ENCODE peak calls at places on chromosomes 6 and 20, in ten cellular contexts. One of them, this sample, is unnamed.

GRCh38 chr6:157253017-157253416 is 70.3 kb downstream of the TMEM242 start:
- DNase-seq in brain microvascular endothelial cell: no peak
- DNase-seq in fibroblast of pulmonary artery: peak
- DNase-seq in nephron progenitor cell: no peak
- DNase-seq in epithelial cell of proximal tubule: no peak
- DNase-seq in GM23338: no peak
- DNase-seq in SK-N-SH: no peak
- DNase-seq in cardiac muscle cell: no peak
- DNase-seq in psoas muscle: no peak
- DNase-seq in IMR-90: no peak
- DNase-seq in this sample: no peak

GRCh38 chr6:36339156-36339555 is 2.5 kb upstream of the BNIP5 start:
- DNase-seq in brain microvascular endothelial cell: no peak
- DNase-seq in fibroblast of pulmonary artery: no peak
- DNase-seq in nephron progenitor cell: no peak
- DNase-seq in epithelial cell of proximal tubule: no peak
- DNase-seq in GM23338: no peak
- DNase-seq in SK-N-SH: no peak
- DNase-seq in cardiac muscle cell: no peak
- DNase-seq in psoas muscle: no peak
- DNase-seq in IMR-90: no peak
- DNase-seq in this sample: no peak

GRCh38 chr20:63330940-63331339 is 30.2 kb downstream of the CHRNA4 start:
- DNase-seq in brain microvascular endothelial cell: no peak
- DNase-seq in fibroblast of pulmonary artery: no peak
- DNase-seq in nephron progenitor cell: no peak
- DNase-seq in epithelial cell of proximal tubule: no peak
- DNase-seq in GM23338: peak
- DNase-seq in SK-N-SH: no peak
- DNase-seq in cardiac muscle cell: no peak
- DNase-seq in psoas muscle: peak
- DNase-seq in IMR-90: no peak
- DNase-seq in this sample: no peak

GRCh38 chr6:146028835-146029572 is at the start of gene GRM1:
- DNase-seq in brain microvascular endothelial cell: no peak
- DNase-seq in fibroblast of pulmonary artery: no peak
- DNase-seq in nephron progenitor cell: no peak
- DNase-seq in epithelial cell of proximal tubule: no peak
- DNase-seq in GM23338: peak
- DNase-seq in SK-N-SH: peak
- DNase-seq in cardiac muscle cell: no peak
- DNase-seq in psoas muscle: no peak
- DNase-seq in IMR-90: no peak
- DNase-seq in this sample: no peak

GRCh38 chr6:14682821-14683220 is 563.0 kb upstream of the JARID2 start:
- DNase-seq in brain microvascular endothelial cell: no peak
- DNase-seq in fibroblast of pulmonary artery: peak
- DNase-seq in nephron progenitor cell: no peak
- DNase-seq in epithelial cell of proximal tubule: no peak
- DNase-seq in GM23338: no peak
- DNase-seq in SK-N-SH: no peak
- DNase-seq in cardiac muscle cell: no peak
- DNase-seq in psoas muscle: no peak
- DNase-seq in IMR-90: peak
- DNase-seq in this sample: no peak

GRCh38 chr20:2696646-2697045 is 4.1 kb downstream of the EBF4 start:
- DNase-seq in brain microvascular endothelial cell: no peak
- DNase-seq in fibroblast of pulmonary artery: no peak
- DNase-seq in nephron progenitor cell: no peak
- DNase-seq in epithelial cell of proximal tubule: no peak
- DNase-seq in GM23338: no peak
- DNase-seq in SK-N-SH: no peak
- DNase-seq in cardiac muscle cell: no peak
- DNase-seq in psoas muscle: no peak
- DNase-seq in IMR-90: no peak
- DNase-seq in this sample: no peak

GRCh38 chr6:11969092-11969491 is 43.0 kb upstream of the HIVEP1 start:
- DNase-seq in brain microvascular endothelial cell: peak
- DNase-seq in fibroblast of pulmonary artery: peak
- DNase-seq in nephron progenitor cell: no peak
- DNase-seq in epithelial cell of proximal tubule: no peak
- DNase-seq in GM23338: no peak
- DNase-seq in SK-N-SH: no peak
- DNase-seq in cardiac muscle cell: no peak
- DNase-seq in psoas muscle: no peak
- DNase-seq in IMR-90: peak
- DNase-seq in this sample: no peak

GRCh38 chr20:44309763-44310663 is 989 bp downstream of the FITM2 start:
- DNase-seq in brain microvascular endothelial cell: peak
- DNase-seq in fibroblast of pulmonary artery: peak
- DNase-seq in nephron progenitor cell: no peak
- DNase-seq in epithelial cell of proximal tubule: no peak
- DNase-seq in GM23338: peak
- DNase-seq in SK-N-SH: no peak
- DNase-seq in cardiac muscle cell: peak
- DNase-seq in psoas muscle: peak
- DNase-seq in IMR-90: peak
- DNase-seq in this sample: no peak

GRCh38 chr20:51631011-51631950 is 88.8 kb upstream of the NFATC2 start:
- DNase-seq in brain microvascular endothelial cell: peak
- DNase-seq in fibroblast of pulmonary artery: peak
- DNase-seq in nephron progenitor cell: no peak
- DNase-seq in epithelial cell of proximal tubule: peak
- DNase-seq in GM23338: no peak
- DNase-seq in SK-N-SH: peak
- DNase-seq in cardiac muscle cell: no peak
- DNase-seq in psoas muscle: peak
- DNase-seq in IMR-90: peak
- DNase-seq in this sample: peak

GRCh38 chr6:44100088-44100550 is 27.1 kb downstream of the MRPL14 start:
- DNase-seq in brain microvascular endothelial cell: peak
- DNase-seq in fibroblast of pulmonary artery: peak
- DNase-seq in nephron progenitor cell: no peak
- DNase-seq in epithelial cell of proximal tubule: no peak
- DNase-seq in GM23338: peak
- DNase-seq in SK-N-SH: peak
- DNase-seq in cardiac muscle cell: peak
- DNase-seq in psoas muscle: no peak
- DNase-seq in IMR-90: peak
- DNase-seq in this sample: peak

GRCh38 chr20:25236450-25237304 is 11.2 kb upstream of the PYGB start:
- DNase-seq in brain microvascular endothelial cell: no peak
- DNase-seq in fibroblast of pulmonary artery: no peak
- DNase-seq in nephron progenitor cell: no peak
- DNase-seq in epithelial cell of proximal tubule: no peak
- DNase-seq in GM23338: no peak
- DNase-seq in SK-N-SH: no peak
- DNase-seq in cardiac muscle cell: no peak
- DNase-seq in psoas muscle: no peak
- DNase-seq in IMR-90: no peak
- DNase-seq in this sample: no peak

GRCh38 chr6:138287144-138287955 is 69.1 kb upstream of the PBOV1 start:
- DNase-seq in brain microvascular endothelial cell: peak
- DNase-seq in fibroblast of pulmonary artery: peak
- DNase-seq in nephron progenitor cell: peak
- DNase-seq in epithelial cell of proximal tubule: no peak
- DNase-seq in GM23338: peak
- DNase-seq in SK-N-SH: peak
- DNase-seq in cardiac muscle cell: peak
- DNase-seq in psoas muscle: no peak
- DNase-seq in IMR-90: no peak
- DNase-seq in this sample: peak

GRCh38 chr20:57381596-57382503 is 9.3 kb upstream of the RBM38 start:
- DNase-seq in brain microvascular endothelial cell: peak
- DNase-seq in fibroblast of pulmonary artery: peak
- DNase-seq in nephron progenitor cell: peak
- DNase-seq in epithelial cell of proximal tubule: no peak
- DNase-seq in GM23338: peak
- DNase-seq in SK-N-SH: peak
- DNase-seq in cardiac muscle cell: peak
- DNase-seq in psoas muscle: peak
- DNase-seq in IMR-90: peak
- DNase-seq in this sample: peak

GRCh38 chr20:17680836-17681740 is 954 bp downstream of the RRBP1 start:
- DNase-seq in brain microvascular endothelial cell: peak
- DNase-seq in fibroblast of pulmonary artery: peak
- DNase-seq in nephron progenitor cell: peak
- DNase-seq in epithelial cell of proximal tubule: no peak
- DNase-seq in GM23338: peak
- DNase-seq in SK-N-SH: peak
- DNase-seq in cardiac muscle cell: peak
- DNase-seq in psoas muscle: peak
- DNase-seq in IMR-90: peak
- DNase-seq in this sample: peak

GRCh38 chr6:110270166-110270565 is 88.0 kb downstream of the METTL24 start:
- DNase-seq in brain microvascular endothelial cell: no peak
- DNase-seq in fibroblast of pulmonary artery: no peak
- DNase-seq in nephron progenitor cell: no peak
- DNase-seq in epithelial cell of proximal tubule: no peak
- DNase-seq in GM23338: peak
- DNase-seq in SK-N-SH: no peak
- DNase-seq in cardiac muscle cell: no peak
- DNase-seq in psoas muscle: no peak
- DNase-seq in IMR-90: peak
- DNase-seq in this sample: no peak

GRCh38 chr6:114634016-114634415 is 291.2 kb upstream of the HS3ST5 start:
- DNase-seq in brain microvascular endothelial cell: no peak
- DNase-seq in fibroblast of pulmonary artery: no peak
- DNase-seq in nephron progenitor cell: no peak
- DNase-seq in epithelial cell of proximal tubule: no peak
- DNase-seq in GM23338: no peak
- DNase-seq in SK-N-SH: no peak
- DNase-seq in cardiac muscle cell: no peak
- DNase-seq in psoas muscle: no peak
- DNase-seq in IMR-90: no peak
- DNase-seq in this sample: no peak

GRCh38 chr20:15656124-15656523 is 917.1 kb downstream of the KIF16B start:
- DNase-seq in brain microvascular endothelial cell: no peak
- DNase-seq in fibroblast of pulmonary artery: no peak
- DNase-seq in nephron progenitor cell: no peak
- DNase-seq in epithelial cell of proximal tubule: no peak
- DNase-seq in GM23338: no peak
- DNase-seq in SK-N-SH: no peak
- DNase-seq in cardiac muscle cell: no peak
- DNase-seq in psoas muscle: no peak
- DNase-seq in IMR-90: peak
- DNase-seq in this sample: no peak

GRCh38 chr20:45701104-45701503 is 734 bp upstream of the WFDC13 start:
- DNase-seq in brain microvascular endothelial cell: no peak
- DNase-seq in fibroblast of pulmonary artery: no peak
- DNase-seq in nephron progenitor cell: no peak
- DNase-seq in epithelial cell of proximal tubule: no peak
- DNase-seq in GM23338: no peak
- DNase-seq in SK-N-SH: no peak
- DNase-seq in cardiac muscle cell: no peak
- DNase-seq in psoas muscle: no peak
- DNase-seq in IMR-90: no peak
- DNase-seq in this sample: no peak

GRCh38 chr6:112029045-112029822 is 24.7 kb upstream of the CCN6 start:
- DNase-seq in brain microvascular endothelial cell: peak
- DNase-seq in fibroblast of pulmonary artery: peak
- DNase-seq in nephron progenitor cell: peak
- DNase-seq in epithelial cell of proximal tubule: no peak
- DNase-seq in GM23338: peak
- DNase-seq in SK-N-SH: peak
- DNase-seq in cardiac muscle cell: peak
- DNase-seq in psoas muscle: peak
- DNase-seq in IMR-90: peak
- DNase-seq in this sample: peak
- TF ChIP-seq CTCF in brain microvascular endothelial cell: peak
- TF ChIP-seq CTCF in fibroblast of pulmonary artery: peak
- TF ChIP-seq CTCF in nephron progenitor cell: peak
- TF ChIP-seq CTCF in epithelial cell of proximal tubule: peak
- TF ChIP-seq CTCF in GM23338: peak
- TF ChIP-seq CTCF in SK-N-SH: peak
- TF ChIP-seq CTCF in cardiac muscle cell: peak
- TF ChIP-seq CTCF in psoas muscle: peak
- TF ChIP-seq CTCF in IMR-90: peak
- TF ChIP-seq CTCF in this sample: peak

GRCh38 chr20:38986663-38987062 is 24.5 kb downstream of the DHX35 start:
- DNase-seq in brain microvascular endothelial cell: no peak
- DNase-seq in fibroblast of pulmonary artery: peak
- DNase-seq in nephron progenitor cell: no peak
- DNase-seq in epithelial cell of proximal tubule: no peak
- DNase-seq in GM23338: no peak
- DNase-seq in SK-N-SH: no peak
- DNase-seq in cardiac muscle cell: no peak
- DNase-seq in psoas muscle: no peak
- DNase-seq in IMR-90: no peak
- DNase-seq in this sample: no peak
- TF ChIP-seq CTCF in brain microvascular endothelial cell: no peak
- TF ChIP-seq CTCF in fibroblast of pulmonary artery: no peak
- TF ChIP-seq CTCF in nephron progenitor cell: no peak
- TF ChIP-seq CTCF in epithelial cell of proximal tubule: no peak
- TF ChIP-seq CTCF in GM23338: no peak
- TF ChIP-seq CTCF in SK-N-SH: no peak
- TF ChIP-seq CTCF in cardiac muscle cell: peak
- TF ChIP-seq CTCF in psoas muscle: no peak
- TF ChIP-seq CTCF in IMR-90: no peak
- TF ChIP-seq CTCF in this sample: no peak

GRCh38 chr6:50815436-50816114 is 3.1 kb upstream of the TFAP2B start:
- DNase-seq in brain microvascular endothelial cell: peak
- DNase-seq in fibroblast of pulmonary artery: peak
- DNase-seq in nephron progenitor cell: no peak
- DNase-seq in epithelial cell of proximal tubule: no peak
- DNase-seq in GM23338: no peak
- DNase-seq in SK-N-SH: no peak
- DNase-seq in cardiac muscle cell: no peak
- DNase-seq in psoas muscle: no peak
- DNase-seq in IMR-90: peak
- DNase-seq in this sample: no peak
- TF ChIP-seq CTCF in brain microvascular endothelial cell: peak
- TF ChIP-seq CTCF in fibroblast of pulmonary artery: peak
- TF ChIP-seq CTCF in nephron progenitor cell: no peak
- TF ChIP-seq CTCF in epithelial cell of proximal tubule: peak
- TF ChIP-seq CTCF in GM23338: peak
- TF ChIP-seq CTCF in SK-N-SH: peak
- TF ChIP-seq CTCF in cardiac muscle cell: peak
- TF ChIP-seq CTCF in psoas muscle: no peak
- TF ChIP-seq CTCF in IMR-90: peak
- TF ChIP-seq CTCF in this sample: no peak

DNA sequence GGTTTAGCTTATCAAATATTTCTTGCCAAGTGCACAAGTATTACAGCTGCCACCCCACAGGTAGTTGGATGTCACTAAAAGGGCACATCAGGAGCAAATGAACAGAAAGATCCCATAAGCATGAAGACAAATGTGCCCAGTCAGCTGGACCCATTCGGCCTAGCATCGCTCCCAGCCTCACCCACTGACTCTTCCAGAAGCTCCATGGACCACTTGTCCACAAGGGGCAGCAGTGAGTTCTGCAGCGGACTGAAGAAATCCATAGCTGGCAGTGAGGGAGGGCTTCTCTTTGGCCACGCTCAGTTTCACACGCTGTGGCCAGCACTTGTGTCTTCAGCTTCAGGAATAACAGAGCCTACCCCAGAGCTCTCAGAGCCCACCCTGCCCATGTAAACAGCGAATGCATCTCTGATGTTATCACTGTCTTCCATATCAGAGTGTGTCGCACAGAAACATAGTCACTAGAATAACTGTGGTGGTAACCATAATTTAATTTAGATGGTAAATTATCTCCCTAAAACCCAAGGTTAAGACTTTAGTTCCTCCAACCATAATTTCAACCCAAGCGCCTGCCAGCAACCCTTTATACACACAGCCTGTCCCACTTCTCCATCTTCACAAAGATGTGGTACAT is 15.8 kb downstream of the CGA start:
- DNase-seq in brain microvascular endothelial cell: peak
- DNase-seq in fibroblast of pulmonary artery: peak
- DNase-seq in nephron progenitor cell: peak
- DNase-seq in epithelial cell of proximal tubule: peak
- DNase-seq in GM23338: peak
- DNase-seq in SK-N-SH: peak
- DNase-seq in cardiac muscle cell: peak
- DNase-seq in psoas muscle: peak
- DNase-seq in IMR-90: peak
- DNase-seq in this sample: peak
- TF ChIP-seq CTCF in brain microvascular endothelial cell: peak
- TF ChIP-seq CTCF in fibroblast of pulmonary artery: peak
- TF ChIP-seq CTCF in nephron progenitor cell: peak
- TF ChIP-seq CTCF in epithelial cell of proximal tubule: peak
- TF ChIP-seq CTCF in GM23338: peak
- TF ChIP-seq CTCF in SK-N-SH: peak
- TF ChIP-seq CTCF in cardiac muscle cell: peak
- TF ChIP-seq CTCF in psoas muscle: peak
- TF ChIP-seq CTCF in IMR-90: peak
- TF ChIP-seq CTCF in this sample: peak

This sample was measured in activated CD8-positive, alpha-beta T cell treated with anti-CD3 and anti-CD28 coated beads for 36 hours.